ENCODE peak calls at places on chromosomes 2 and 18, in ten cellular contexts. Q is substantia nigra; K is GM19239; C is HL-60; W is activated naive CD8-positive, alpha-beta T cell treated with anti-CD3 and anti-CD28 coated beads for 36 hours; S is activated CD4-positive, alpha-beta T cell treated with anti-CD3 and anti-CD28 coated beads for 4 hours; D is NCI-H1092 treated with DMSO at 0.1 percent for 48 hours; L is cerebellum; X is ACHN; M is MG63. R is an unnamed sample.

GRCh38 chr2:56191617-56192016 is 7.8 kb downstream of the CCDC85A start:
- DNase-seq in X (peak; percentile 42), W (no peak), C (no peak), L (peak; percentile 62), Q (no peak), S (no peak), D (peak; percentile 9), M (no peak), K (no peak), R (peak; percentile 32)

GRCh38 chr2:240301256-240301795 is 134.1 kb upstream of the GPC1 start:
- DNase-seq in D (no peak), L (no peak), Q (no peak), C (no peak), X (no peak), M (no peak), W (no peak), S (no peak), K (no peak), R (no peak)

GRCh38 chr18:48756511-48757226 is 194.1 kb downstream of the SMAD7 start:
- DNase-seq in W (no peak), M (no peak), K (no peak), X (no peak), C (no peak), S (no peak), D (no peak), L (no peak), Q (no peak), R (no peak)

GRCh38 chr2:8656160-8656641 is 25.7 kb upstream of the ID2 start:
- DNase-seq in K (no peak), S (no peak), L (no peak), D (peak; percentile 27), X (peak; percentile 12), C (no peak), W (no peak), M (no peak), Q (no peak), R (no peak)

GRCh38 chr2:241842620-241843211 is 16.0 kb downstream of the PDCD1 start:
- DNase-seq in X (no peak), Q (no peak), K (peak; percentile 88), S (peak; percentile 43), C (peak; percentile 58), D (no peak), M (no peak), L (no peak), W (peak; percentile 69), R (no peak)

GRCh38 chr2:170222298-170222697 is 44.4 kb downstream of the MYO3B start:
- DNase-seq in W (no peak), C (no peak), D (no peak), L (no peak), M (no peak), K (no peak), Q (no peak), X (no peak), S (no peak), R (no peak)

GRCh38 chr2:38483773-38484501 is 106.9 kb upstream of the ATL2 start:
- DNase-seq in K (no peak), C (no peak), D (no peak), Q (no peak), M (no peak), L (no peak), X (no peak), S (no peak), W (no peak), R (no peak)

GRCh38 chr2:159101755-159102489 is 133.5 kb downstream of the TANC1 start:
- DNase-seq in L (no peak), D (no peak), C (no peak), X (no peak), W (no peak), M (no peak), S (no peak), K (no peak), Q (peak; percentile 36), R (no peak)

GRCh38 chr2:241936457-241937133 is 67.1 kb downstream of the RTP5 start:
- DNase-seq in K (no peak), L (no peak), D (no peak), S (no peak), W (no peak), M (no peak), Q (no peak), C (no peak), X (no peak), R (no peak)

GRCh38 chr2:162537651-162538050 is 193.7 kb downstream of the GCA start:
- DNase-seq in X (no peak), D (no peak), W (no peak), K (no peak), S (no peak), L (no peak), M (no peak), Q (no peak), C (no peak), R (no peak)

GRCh38 chr18:50665519-50665918 is 105.6 kb downstream of the MAPK4 start:
- DNase-seq in Q (no peak), X (no peak), K (no peak), C (no peak), W (no peak), D (no peak), L (peak; percentile 68), S (no peak), M (no peak), R (no peak)

GRCh38 chr2:217918220-217919024 is 84.4 kb downstream of the TNS1 start:
- DNase-seq in Q (peak; percentile 14), L (no peak), K (no peak), D (no peak), X (no peak), S (no peak), C (no peak), M (no peak), W (no peak), R (no peak)

GRCh38 chr2:143674055-143674454 is 544.8 kb downstream of the ARHGAP15 start:
- DNase-seq in L (no peak), M (no peak), K (no peak), Q (no peak), W (no peak), D (no peak), X (no peak), S (no peak), C (no peak), R (no peak)

GRCh38 chr2:174781298-174781697 is 17.0 kb upstream of the CHRNA1 start:
- DNase-seq in X (no peak), K (no peak), C (no peak), W (no peak), Q (no peak), D (no peak), L (no peak), M (no peak), S (no peak), R (no peak)

GRCh38 chr2:239026711-239027430 is 179.0 kb downstream of the TWIST2 start:
- DNase-seq in D (no peak), X (no peak), S (no peak), C (no peak), W (no peak), L (no peak), K (no peak), Q (no peak), M (no peak), R (no peak)

GRCh38 chr2:70094171-70094977 is 7.1 kb downstream of the PCBP1 start:
- DNase-seq in W (no peak), C (no peak), K (no peak), X (no peak), Q (no peak), M (peak; percentile 12), L (no peak), D (no peak), S (no peak), R (no peak)

GRCh38 chr2:69169990-69170389 is 157.0 kb downstream of the ANTXR1 start:
- DNase-seq in D (no peak), L (no peak), C (no peak), Q (no peak), M (no peak), W (peak; percentile 4), S (no peak), X (no peak), K (no peak), R (no peak)

GRCh38 chr18:55237665-55238064 is 278.4 kb upstream of the CCDC68 start:
- DNase-seq in C (no peak), D (no peak), S (no peak), L (peak; percentile 48), K (no peak), Q (no peak), M (no peak), W (no peak), X (no peak), R (no peak)

GRCh38 chr18:38011446-38011845 is 445.8 kb upstream of the CELF4 start:
- DNase-seq in C (no peak), D (no peak), M (no peak), K (no peak), W (no peak), S (no peak), X (no peak), L (no peak), Q (no peak), R (no peak)

GRCh38 chr2:237254369-237254861 is 159.5 kb downstream of the COL6A3 start:
- DNase-seq in D (no peak), W (no peak), M (no peak), C (no peak), L (no peak), X (no peak), Q (no peak), S (no peak), K (no peak), R (no peak)

GRCh38 chr2:85106489-85107180 is 26.6 kb upstream of the TCF7L1 start:
- DNase-seq in L (no peak), Q (no peak), M (peak; percentile 37), X (no peak), S (no peak), C (no peak), W (no peak), K (no peak), D (no peak), R (no peak)

GRCh38 chr2:5076599-5076998 is 615.6 kb upstream of the SOX11 start:
- DNase-seq in Q (no peak), C (no peak), L (no peak), X (no peak), S (no peak), D (no peak), K (no peak), M (no peak), W (no peak), R (peak; percentile 96)

GRCh38 chr18:57122906-57123510 is 23.9 kb upstream of the BOD1L2 start:
- DNase-seq in D (peak; percentile 14), S (no peak), M (no peak), W (no peak), X (no peak), C (no peak), K (no peak), Q (no peak), L (no peak), R (no peak)

GRCh38 chr2:86032861-86033595 is 72.7 kb downstream of the POLR1A start:
- DNase-seq in D (no peak), X (no peak), W (no peak), M (no peak), Q (no peak), C (no peak), L (no peak), K (no peak), S (no peak), R (no peak)

GRCh38 chr2:23312996-23313606 is 71.9 kb upstream of the KLHL29 start:
- DNase-seq in C (no peak), M (no peak), L (no peak), X (peak; percentile 29), K (peak; percentile 18), D (peak; percentile 11), Q (no peak), S (peak; percentile 1), W (peak; percentile 39), R (no peak)

GRCh38 chr18:48629730-48630324 is 91.0 kb downstream of the CTIF start:
- DNase-seq in C (no peak), S (no peak), W (no peak), M (peak; percentile 95), L (no peak), D (no peak), X (peak; percentile 62), Q (no peak), K (no peak), R (no peak)

GRCh38 chr18:76903386-76903785 is 81.0 kb downstream of the ZNF236 start:
- DNase-seq in D (no peak), C (no peak), X (no peak), L (no peak), W (no peak), Q (no peak), M (no peak), K (no peak), S (no peak), R (no peak)

GRCh38 chr2:170162261-170162612 is 15.7 kb upstream of the MYO3B start:
- DNase-seq in X (no peak), S (no peak), K (no peak), W (no peak), D (no peak), L (no peak), C (no peak), Q (no peak), M (no peak), R (no peak)

R was measured in NCI-H187 treated with DMSO at 0.1 percent for 48 hours.